ENCODE peak calls at places on chromosomes 5 and 9, in four cellular contexts. R is GM04504, I is NCI-H1092 treated with DMSO at 0.1 percent for 48 hours, V is B cell. L is an unnamed sample.

GRCh38 chr9:106859957-106860715 is 2.8 kb upstream of the ZNF462 start:
- DNase-seq in R (no peak), I (no peak), V (no peak), L (no peak)

GRCh38 chr5:56211298-56211865 is 21.7 kb downstream of the ANKRD55 start:
- DNase-seq in R (peak), I (no peak), V (no peak), L (peak)

GRCh38 chr5:164354138-164354751 is 848.8 kb downstream of the MAT2B start:
- DNase-seq in R (no peak), I (no peak), V (no peak), L (no peak)

GRCh38 chr5:178793156-178793555 is 62.7 kb upstream of the ZNF354A start:
- DNase-seq in R (no peak), I (no peak), V (peak), L (no peak)

GRCh38 chr9:100449420-100449819 is 22.5 kb downstream of the MSANTD3 start:
- DNase-seq in R (no peak), I (no peak), V (no peak), L (no peak)

GRCh38 chr9:115498338-115498737 is 380.4 kb upstream of the TNC start:
- DNase-seq in R (no peak), I (no peak), V (no peak), L (no peak)

GRCh38 chr5:150694638-150695037 is 6.2 kb downstream of the RBM22 start:
- DNase-seq in R (no peak), I (no peak), V (no peak), L (no peak)

GRCh38 chr9:122217640-122218039 is 11.1 kb downstream of the LHX6 start:
- DNase-seq in R (no peak), I (no peak), V (no peak), L (no peak)

GRCh38 chr5:132491368-132492364 is 1.1 kb upstream of the IRF1 start:
- DNase-seq in R (no peak), I (no peak), V (peak), L (no peak)

GRCh38 chr9:107976767-107977166 is 487.2 kb upstream of the KLF4 start:
- DNase-seq in R (no peak), I (no peak), V (no peak), L (no peak)

GRCh38 chr9:108270041-108270440 is 585.7 kb downstream of the ACTL7B start:
- DNase-seq in R (no peak), I (no peak), V (no peak), L (no peak)

L was measured in AG04449.